ENCODE peak calls at places on chromosomes 12 and 14, in six cellular contexts. One of them, this sample, is unnamed.

GRCh38 chr12:96811083-96811482 is 96.0 kb upstream of the NEDD1 start:
- DNase-seq in AG20443: peak; percentile 42
- DNase-seq in K562: no peak
- DNase-seq in fibroblast of mammary gland: peak; percentile 60
- DNase-seq in SW 1271: peak; percentile 65
- DNase-seq in ACHN: peak; percentile 84
- DNase-seq in this sample: peak; percentile 33

GRCh38 chr12:88578821-88579518 is 1.3 kb downstream of the KITLG start:
- DNase-seq in K562: no peak
- DNase-seq in SW 1271: peak; percentile 22
- DNase-seq in ACHN: peak; percentile 85
- DNase-seq in fibroblast of mammary gland: peak; percentile 41
- DNase-seq in AG20443: peak; percentile 55
- DNase-seq in this sample: no peak

GRCh38 chr14:101369916-101370592 is 191.2 kb upstream of the DIO3 start:
- DNase-seq in SW 1271: no peak
- DNase-seq in AG20443: no peak
- DNase-seq in fibroblast of mammary gland: no peak
- DNase-seq in ACHN: no peak
- DNase-seq in K562: no peak
- DNase-seq in this sample: no peak

GRCh38 chr12:120693848-120694247 is 6.9 kb downstream of the MLEC start:
- DNase-seq in SW 1271: no peak
- DNase-seq in AG20443: no peak
- DNase-seq in fibroblast of mammary gland: no peak
- DNase-seq in ACHN: no peak
- DNase-seq in K562: no peak
- DNase-seq in this sample: no peak

GRCh38 chr12:112380663-112381420 is 1.4 kb downstream of the HECTD4 start:
- DNase-seq in SW 1271: no peak
- DNase-seq in K562: no peak
- DNase-seq in ACHN: no peak
- DNase-seq in AG20443: peak; percentile 30
- DNase-seq in fibroblast of mammary gland: no peak
- DNase-seq in this sample: no peak

GRCh38 chr14:101973356-101973755 is 9.0 kb downstream of the DYNC1H1 start:
- DNase-seq in AG20443: no peak
- DNase-seq in fibroblast of mammary gland: peak; percentile 41
- DNase-seq in K562: no peak
- DNase-seq in SW 1271: no peak
- DNase-seq in ACHN: no peak
- DNase-seq in this sample: no peak

GRCh38 chr14:73754911-73755360 is 40.8 kb upstream of the PNMA1 start:
- DNase-seq in AG20443: peak; percentile 66
- DNase-seq in SW 1271: no peak
- DNase-seq in fibroblast of mammary gland: peak; percentile 64
- DNase-seq in ACHN: no peak
- DNase-seq in K562: no peak
- DNase-seq in this sample: no peak

GRCh38 chr14:97065305-97066067 is 268.3 kb downstream of the VRK1 start:
- DNase-seq in SW 1271: no peak
- DNase-seq in ACHN: no peak
- DNase-seq in fibroblast of mammary gland: no peak
- DNase-seq in K562: no peak
- DNase-seq in AG20443: no peak
- DNase-seq in this sample: no peak

GRCh38 chr14:61512508-61512907 is 182.8 kb upstream of the HIF1A start:
- DNase-seq in fibroblast of mammary gland: peak; percentile 87
- DNase-seq in AG20443: peak; percentile 47
- DNase-seq in SW 1271: no peak
- DNase-seq in ACHN: no peak
- DNase-seq in K562: no peak
- DNase-seq in this sample: no peak

GRCh38 chr12:103249614-103250013 is 246.2 kb downstream of the C12orf42 start:
- DNase-seq in SW 1271: no peak
- DNase-seq in ACHN: no peak
- DNase-seq in K562: no peak
- DNase-seq in fibroblast of mammary gland: no peak
- DNase-seq in AG20443: no peak
- DNase-seq in this sample: no peak

GRCh38 chr14:102088012-102088792 is 1.4 kb upstream of the HSP90AA1 start:
- DNase-seq in SW 1271: no peak
- DNase-seq in fibroblast of mammary gland: peak; percentile 19
- DNase-seq in K562: peak; percentile 53
- DNase-seq in ACHN: no peak
- DNase-seq in AG20443: peak; percentile 46
- DNase-seq in this sample: no peak

GRCh38 chr12:132474237-132474741 is 15.7 kb upstream of the FBRSL1 start:
- DNase-seq in fibroblast of mammary gland: no peak
- DNase-seq in AG20443: no peak
- DNase-seq in ACHN: no peak
- DNase-seq in K562: no peak
- DNase-seq in SW 1271: no peak
- DNase-seq in this sample: no peak

GRCh38 chr14:24071836-24072420 is 566 bp downstream of the CPNE6 start:
- DNase-seq in K562: no peak
- DNase-seq in SW 1271: no peak
- DNase-seq in ACHN: no peak
- DNase-seq in AG20443: no peak
- DNase-seq in fibroblast of mammary gland: no peak
- DNase-seq in this sample: no peak

GRCh38 chr12:612293-612692 is 51.0 kb downstream of the NINJ2 start:
- DNase-seq in fibroblast of mammary gland: no peak
- DNase-seq in AG20443: no peak
- DNase-seq in K562: no peak
- DNase-seq in SW 1271: no peak
- DNase-seq in ACHN: no peak
- DNase-seq in this sample: no peak

GRCh38 chr12:76312314-76312713 is 35.9 kb downstream of the BBS10 start:
- DNase-seq in K562: no peak
- DNase-seq in ACHN: no peak
- DNase-seq in fibroblast of mammary gland: peak; percentile 17
- DNase-seq in AG20443: no peak
- DNase-seq in SW 1271: no peak
- DNase-seq in this sample: no peak

GRCh38 chr12:106767954-106768501 is 6.5 kb upstream of the RIC8B start:
- DNase-seq in SW 1271: no peak
- DNase-seq in K562: no peak
- DNase-seq in AG20443: no peak
- DNase-seq in ACHN: peak; percentile 92
- DNase-seq in fibroblast of mammary gland: peak; percentile 24
- DNase-seq in this sample: no peak

GRCh38 chr12:131851741-131852550 is 23.8 kb downstream of the MMP17 start:
- DNase-seq in K562: no peak
- DNase-seq in SW 1271: no peak
- DNase-seq in fibroblast of mammary gland: no peak
- DNase-seq in ACHN: no peak
- DNase-seq in AG20443: no peak
- DNase-seq in this sample: no peak

GRCh38 chr12:112456029-112456428 is 37.3 kb downstream of the PTPN11 start:
- DNase-seq in fibroblast of mammary gland: no peak
- DNase-seq in AG20443: no peak
- DNase-seq in ACHN: no peak
- DNase-seq in K562: no peak
- DNase-seq in SW 1271: no peak
- DNase-seq in this sample: no peak

GRCh38 chr14:77098470-77099353 is 654 bp downstream of the CIPC start:
- DNase-seq in AG20443: peak; percentile 38
- DNase-seq in K562: peak; percentile 35
- DNase-seq in ACHN: peak; percentile 15
- DNase-seq in fibroblast of mammary gland: no peak
- DNase-seq in SW 1271: no peak
- DNase-seq in this sample: no peak

GRCh38 chr14:104735830-104736642 is 12.0 kb downstream of the ADSS1 start:
- DNase-seq in SW 1271: no peak
- DNase-seq in fibroblast of mammary gland: no peak
- DNase-seq in AG20443: peak; percentile 86
- DNase-seq in ACHN: no peak
- DNase-seq in K562: no peak
- DNase-seq in this sample: no peak

GRCh38 chr12:109264943-109265650 is 44.0 kb downstream of the FOXN4 start:
- DNase-seq in AG20443: no peak
- DNase-seq in fibroblast of mammary gland: no peak
- DNase-seq in SW 1271: no peak
- DNase-seq in K562: no peak
- DNase-seq in ACHN: no peak
- DNase-seq in this sample: no peak

GRCh38 chr12:117674763-117675162 is 294.0 kb downstream of the KSR2 start:
- DNase-seq in fibroblast of mammary gland: no peak
- DNase-seq in ACHN: no peak
- DNase-seq in SW 1271: no peak
- DNase-seq in K562: no peak
- DNase-seq in AG20443: no peak
- DNase-seq in this sample: no peak

GRCh38 chr12:51162217-51162616 is 10.7 kb downstream of the TFCP2 start:
- DNase-seq in SW 1271: no peak
- DNase-seq in AG20443: no peak
- DNase-seq in K562: no peak
- DNase-seq in ACHN: no peak
- DNase-seq in fibroblast of mammary gland: no peak
- DNase-seq in this sample: no peak

This sample was measured in keratinocyte.